ENCODE peak calls at places on chromosomes 2 and 18, in five cellular contexts. One of them, this sample, is unnamed.

GRCh38 chr18:69752737-69753380 is 194.8 kb downstream of the CD226 start:
- DNase-seq in AG09309: no peak
- DNase-seq in breast epithelium: no peak
- DNase-seq in renal cortical epithelial cell: no peak
- DNase-seq in astrocyte of the spinal cord: no peak
- DNase-seq in this sample: no peak

GRCh38 chr2:204950695-204951094 is 405.4 kb downstream of the PARD3B start:
- DNase-seq in AG09309: peak; percentile 11
- DNase-seq in renal cortical epithelial cell: peak; percentile 79
- DNase-seq in breast epithelium: no peak
- DNase-seq in astrocyte of the spinal cord: peak; percentile 53
- DNase-seq in this sample: no peak

GRCh38 chr2:202051499-202052161 is 18.0 kb downstream of the FZD7 start:
- DNase-seq in renal cortical epithelial cell: no peak
- DNase-seq in AG09309: no peak
- DNase-seq in astrocyte of the spinal cord: peak; percentile 56
- DNase-seq in breast epithelium: peak; percentile 41
- DNase-seq in this sample: no peak

GRCh38 chr2:96514521-96514920 is 9.4 kb upstream of the NEURL3 start:
- DNase-seq in AG09309: no peak
- DNase-seq in renal cortical epithelial cell: no peak
- DNase-seq in breast epithelium: no peak
- DNase-seq in astrocyte of the spinal cord: no peak
- DNase-seq in this sample: no peak

GRCh38 chr2:27833931-27834330 is 56.3 kb downstream of the RBKS start:
- DNase-seq in astrocyte of the spinal cord: peak; percentile 46
- DNase-seq in breast epithelium: no peak
- DNase-seq in renal cortical epithelial cell: peak; percentile 79
- DNase-seq in AG09309: no peak
- DNase-seq in this sample: no peak

GRCh38 chr18:79366177-79367094 is 29.3 kb upstream of the NFATC1 start:
- DNase-seq in breast epithelium: no peak
- DNase-seq in AG09309: peak; percentile 77
- DNase-seq in renal cortical epithelial cell: no peak
- DNase-seq in astrocyte of the spinal cord: peak; percentile 77
- DNase-seq in this sample: no peak

GRCh38 chr2:152762202-152762601 is 43.8 kb downstream of the ARL6IP6 start:
- DNase-seq in AG09309: peak; percentile 39
- DNase-seq in breast epithelium: no peak
- DNase-seq in renal cortical epithelial cell: peak; percentile 3
- DNase-seq in astrocyte of the spinal cord: peak; percentile 67
- DNase-seq in this sample: no peak

GRCh38 chr18:570256-570655 is 9.9 kb upstream of the CETN1 start:
- DNase-seq in AG09309: no peak
- DNase-seq in renal cortical epithelial cell: no peak
- DNase-seq in breast epithelium: no peak
- DNase-seq in astrocyte of the spinal cord: no peak
- DNase-seq in this sample: no peak

GRCh38 chr2:139033300-139033699 is 253.1 kb upstream of the NXPH2 start:
- DNase-seq in astrocyte of the spinal cord: peak; percentile 82
- DNase-seq in AG09309: no peak
- DNase-seq in renal cortical epithelial cell: peak; percentile 70
- DNase-seq in breast epithelium: no peak
- DNase-seq in this sample: no peak

GRCh38 chr2:185978634-185979405 is 240.2 kb downstream of the FSIP2 start:
- DNase-seq in AG09309: peak; percentile 14
- DNase-seq in astrocyte of the spinal cord: peak; percentile 43
- DNase-seq in breast epithelium: no peak
- DNase-seq in renal cortical epithelial cell: peak; percentile 48
- DNase-seq in this sample: no peak

GRCh38 chr18:8972116-8972515 is 130.4 kb upstream of the NDUFV2 start:
- DNase-seq in breast epithelium: no peak
- DNase-seq in AG09309: no peak
- DNase-seq in astrocyte of the spinal cord: no peak
- DNase-seq in renal cortical epithelial cell: no peak
- DNase-seq in this sample: no peak

GRCh38 chr2:229153946-229154345 is 117.1 kb downstream of the PID1 start:
- DNase-seq in AG09309: no peak
- DNase-seq in astrocyte of the spinal cord: no peak
- DNase-seq in breast epithelium: no peak
- DNase-seq in renal cortical epithelial cell: no peak
- DNase-seq in this sample: no peak

GRCh38 chr2:158953926-158954763 is 14.3 kb upstream of the TANC1 start:
- DNase-seq in AG09309: peak; percentile 79
- DNase-seq in astrocyte of the spinal cord: peak; percentile 93
- DNase-seq in breast epithelium: peak; percentile 56
- DNase-seq in renal cortical epithelial cell: peak; percentile 96
- DNase-seq in this sample: peak; percentile 63

GRCh38 chr2:12717191-12717987 is 653 bp downstream of the TRIB2 start:
- DNase-seq in astrocyte of the spinal cord: peak; percentile 85
- DNase-seq in renal cortical epithelial cell: no peak
- DNase-seq in breast epithelium: peak; percentile 40
- DNase-seq in AG09309: no peak
- DNase-seq in this sample: no peak

GRCh38 chr2:26464390-26465265 is 13.3 kb downstream of the OTOF start:
- DNase-seq in breast epithelium: no peak
- DNase-seq in astrocyte of the spinal cord: no peak
- DNase-seq in renal cortical epithelial cell: no peak
- DNase-seq in AG09309: no peak
- DNase-seq in this sample: no peak

GRCh38 chr2:114714316-114714715 is 271.9 kb downstream of the DPP10 start:
- DNase-seq in renal cortical epithelial cell: no peak
- DNase-seq in astrocyte of the spinal cord: no peak
- DNase-seq in breast epithelium: no peak
- DNase-seq in AG09309: no peak
- DNase-seq in this sample: no peak

GRCh38 chr18:31606265-31606664 is 14.6 kb downstream of the TTR start:
- DNase-seq in AG09309: no peak
- DNase-seq in breast epithelium: no peak
- DNase-seq in astrocyte of the spinal cord: no peak
- DNase-seq in renal cortical epithelial cell: peak; percentile 43
- DNase-seq in this sample: no peak

GRCh38 chr18:23828426-23828825 is 139.2 kb downstream of the LAMA3 start:
- DNase-seq in AG09309: no peak
- DNase-seq in renal cortical epithelial cell: peak; percentile 97
- DNase-seq in breast epithelium: no peak
- DNase-seq in astrocyte of the spinal cord: peak; percentile 84
- DNase-seq in this sample: no peak

GRCh38 chr2:4020153-4020552 is 316.8 kb downstream of the DCDC2C start:
- DNase-seq in breast epithelium: no peak
- DNase-seq in astrocyte of the spinal cord: no peak
- DNase-seq in renal cortical epithelial cell: no peak
- DNase-seq in AG09309: no peak
- DNase-seq in this sample: no peak

GRCh38 chr2:81181845-81182244 is 877.3 kb upstream of the LRRTM1 start:
- DNase-seq in astrocyte of the spinal cord: no peak
- DNase-seq in breast epithelium: no peak
- DNase-seq in renal cortical epithelial cell: no peak
- DNase-seq in AG09309: no peak
- DNase-seq in this sample: no peak

GRCh38 chr2:238220892-238221521 is 17.5 kb upstream of the ILKAP start:
- DNase-seq in breast epithelium: no peak
- DNase-seq in AG09309: no peak
- DNase-seq in astrocyte of the spinal cord: no peak
- DNase-seq in renal cortical epithelial cell: no peak
- DNase-seq in this sample: no peak

GRCh38 chr2:136013286-136013685 is 27.9 kb upstream of the DARS1 start:
- DNase-seq in astrocyte of the spinal cord: no peak
- DNase-seq in renal cortical epithelial cell: no peak
- DNase-seq in AG09309: no peak
- DNase-seq in breast epithelium: no peak
- DNase-seq in this sample: no peak

GRCh38 chr18:39602112-39602511 is 2036.5 kb upstream of the CELF4 start:
- DNase-seq in renal cortical epithelial cell: no peak
- DNase-seq in breast epithelium: no peak
- DNase-seq in astrocyte of the spinal cord: no peak
- DNase-seq in AG09309: no peak
- DNase-seq in this sample: no peak

GRCh38 chr2:96554293-96555145 is 18.0 kb downstream of the ARID5A start:
- DNase-seq in breast epithelium: peak; percentile 68
- DNase-seq in renal cortical epithelial cell: peak; percentile 28
- DNase-seq in astrocyte of the spinal cord: peak; percentile 50
- DNase-seq in AG09309: no peak
- DNase-seq in this sample: no peak

GRCh38 chr2:200208041-200208440 is 98.5 kb upstream of the SPATS2L start:
- DNase-seq in renal cortical epithelial cell: no peak
- DNase-seq in AG09309: no peak
- DNase-seq in breast epithelium: no peak
- DNase-seq in astrocyte of the spinal cord: no peak
- DNase-seq in this sample: no peak

GRCh38 chr18:51522821-51523220 is 325.3 kb upstream of the MEX3C start:
- DNase-seq in astrocyte of the spinal cord: no peak
- DNase-seq in AG09309: no peak
- DNase-seq in renal cortical epithelial cell: no peak
- DNase-seq in breast epithelium: no peak
- DNase-seq in this sample: no peak

GRCh38 chr2:174939046-174939445 is 66.1 kb downstream of the CHN1 start:
- DNase-seq in AG09309: no peak
- DNase-seq in renal cortical epithelial cell: peak; percentile 74
- DNase-seq in breast epithelium: no peak
- DNase-seq in astrocyte of the spinal cord: peak; percentile 71
- DNase-seq in this sample: no peak

GRCh38 chr2:164485541-164485940 is 135.7 kb downstream of the GRB14 start:
- DNase-seq in breast epithelium: no peak
- DNase-seq in renal cortical epithelial cell: peak; percentile 13
- DNase-seq in astrocyte of the spinal cord: no peak
- DNase-seq in AG09309: no peak
- DNase-seq in this sample: no peak

GRCh38 chr2:37573406-37573805 is 98.0 kb downstream of the CDC42EP3 start:
- DNase-seq in renal cortical epithelial cell: no peak
- DNase-seq in astrocyte of the spinal cord: peak; percentile 52
- DNase-seq in AG09309: no peak
- DNase-seq in breast epithelium: no peak
- DNase-seq in this sample: no peak

GRCh38 chr18:51811883-51812282 is 528.1 kb upstream of the DCC start:
- DNase-seq in AG09309: no peak
- DNase-seq in breast epithelium: no peak
- DNase-seq in renal cortical epithelial cell: no peak
- DNase-seq in astrocyte of the spinal cord: no peak
- DNase-seq in this sample: no peak

GRCh38 chr2:26850565-26850964 is 2.6 kb downstream of the DPYSL5 start:
- DNase-seq in breast epithelium: no peak
- DNase-seq in AG09309: no peak
- DNase-seq in astrocyte of the spinal cord: no peak
- DNase-seq in renal cortical epithelial cell: no peak
- DNase-seq in this sample: no peak

This sample was measured in omental fat pad.